ENCODE peak calls at places on chromosomes 16 and 17, in nine cellular contexts. K is AG09309, B is heart right ventricle, M is breast epithelium, Z is MM.1S, W is astrocyte of the spinal cord, H is spleen, U is keratinocyte, F is heart left ventricle. L is an unnamed sample.
A peak's percentile ranks its signal among the peaks of the same experiment; 100 is the strongest.

GRCh38 chr16:527015-527903 is at the start of gene CAPN15:
- DNase-seq in W (peak; percentile 88), U (no peak), B (peak; percentile 89), Z (peak; percentile 88), M (peak; percentile 82), H (peak; percentile 96), F (peak; percentile 88), K (peak; percentile 44), L (peak; percentile 89)

GRCh38 chr17:19024101-19025078 is 19.8 kb upstream of the FAM83G start:
- DNase-seq in M (no peak), K (no peak), W (no peak), U (peak; percentile 85), F (no peak), H (peak; percentile 63), Z (no peak), B (no peak), L (peak; percentile 4)

GRCh38 chr17:77317091-77317519 is 176.3 kb downstream of the SEC14L1 start:
- DNase-seq in U (no peak), K (no peak), W (peak; percentile 47), H (peak; percentile 74), M (no peak), Z (no peak), F (no peak), B (no peak), L (no peak)

GRCh38 chr16:26963109-26963508 is 103.6 kb upstream of the C16orf82 start:
- DNase-seq in B (no peak), Z (no peak), K (no peak), F (no peak), M (no peak), W (no peak), U (no peak), H (no peak), L (no peak)

GRCh38 chr17:40975516-40975915 is 8.6 kb downstream of the KRT40 start:
- DNase-seq in F (no peak), Z (no peak), H (no peak), W (no peak), M (no peak), K (no peak), B (no peak), U (no peak), L (no peak)

GRCh38 chr17:20203761-20204263 is 194.7 kb downstream of the SPECC1 start:
- DNase-seq in F (no peak), K (no peak), U (no peak), Z (no peak), M (no peak), H (no peak), B (no peak), W (no peak), L (no peak)

GRCh38 chr16:50399411-50399810 is 30.6 kb upstream of the BRD7 start:
- DNase-seq in F (no peak), Z (no peak), W (no peak), B (no peak), M (no peak), U (no peak), H (no peak), K (no peak), L (no peak)

GRCh38 chr17:81153340-81153803 is 11.9 kb upstream of the PVALEF start:
- DNase-seq in M (no peak), U (no peak), F (peak; percentile 49), Z (peak; percentile 31), H (no peak), K (no peak), B (no peak), W (peak; percentile 35), L (no peak)

GRCh38 chr17:64339516-64340475 is 50.9 kb downstream of the PECAM1 start:
- DNase-seq in B (no peak), M (no peak), F (no peak), Z (no peak), H (no peak), K (no peak), W (no peak), U (no peak), L (no peak)

GRCh38 chr16:49854227-49855203 is 1.4 kb downstream of the ZNF423 start:
- DNase-seq in W (no peak), U (no peak), Z (peak; percentile 8), B (peak; percentile 56), F (peak; percentile 61), M (no peak), K (no peak), H (peak; percentile 81), L (peak; percentile 33)

GRCh38 chr16:35629001-35629400 is 2169.6 kb downstream of the TP53TG3F start:
- DNase-seq in M (no peak), K (no peak), U (no peak), B (no peak), Z (no peak), W (no peak), H (no peak), F (no peak), L (no peak)

GRCh38 chr17:58529275-58529674 is 14.8 kb upstream of the MTMR4 start:
- DNase-seq in B (no peak), F (no peak), K (no peak), H (no peak), Z (no peak), M (no peak), W (no peak), U (no peak), L (no peak)

GRCh38 chr17:18004901-18005305 is 32.2 kb downstream of the DRC3 start:
- DNase-seq in M (no peak), W (no peak), B (no peak), U (no peak), Z (no peak), K (no peak), H (no peak), F (no peak), L (no peak)

GRCh38 chr17:56697190-56697589 is 103.7 kb downstream of the NOG start:
- DNase-seq in U (no peak), F (no peak), K (no peak), W (no peak), M (no peak), B (no peak), H (no peak), Z (no peak), L (no peak)

GRCh38 chr17:75492555-75493168 is 22.7 kb downstream of the CASKIN2 start:
- DNase-seq in B (peak; percentile 13), U (no peak), M (no peak), K (no peak), W (no peak), Z (no peak), F (no peak), H (peak; percentile 74), L (no peak)

DNA sequence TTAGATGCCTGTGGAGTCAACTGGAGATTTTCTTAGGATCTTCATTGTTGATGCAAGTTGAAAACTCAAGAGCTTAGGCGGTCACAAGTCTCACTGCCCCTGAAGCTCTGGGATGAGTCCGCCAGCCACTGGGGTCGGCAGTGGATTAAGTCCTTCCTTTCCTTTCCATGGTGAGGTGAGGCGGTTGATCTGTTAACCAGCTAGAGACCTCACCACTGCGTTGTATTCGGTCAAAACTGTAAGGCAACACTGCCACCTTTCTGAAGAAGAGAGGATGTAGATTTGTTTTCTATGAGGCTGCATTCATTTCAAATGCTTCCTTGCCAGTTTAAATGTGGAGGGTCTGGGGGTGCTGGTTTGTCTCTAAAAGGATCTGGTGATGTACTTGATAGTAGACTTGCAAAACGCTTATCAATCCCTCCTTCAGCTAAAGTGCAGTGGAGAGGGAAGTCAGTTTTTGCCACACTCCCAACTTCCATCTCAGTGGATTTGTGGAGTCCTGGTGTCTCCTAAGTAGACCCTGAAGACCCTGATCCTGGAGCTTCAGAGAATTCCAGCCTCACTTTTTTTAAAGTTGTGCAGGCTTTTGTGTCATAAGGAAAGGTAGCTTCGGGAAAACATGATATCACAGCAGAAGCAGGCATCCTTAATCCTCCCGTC is 1.7 kb downstream of the MYOCD start:
- DNase-seq in M (no peak), U (no peak), W (peak; percentile 73), F (peak; percentile 51), B (no peak), H (no peak), Z (no peak), K (peak; percentile 33), L (no peak)
- TF ChIP-seq CTCF in M (no peak), U (peak; percentile 69), W (peak; percentile 58), F (peak; percentile 59), B (peak; percentile 64), H (no peak), Z (no peak), K (peak; percentile 64), L (peak; percentile 49)

GRCh38 chr16:72244853-72245252 is 72.9 kb upstream of the PMFBP1 start:
- DNase-seq in Z (no peak), K (no peak), F (no peak), M (no peak), U (no peak), B (no peak), H (no peak), W (no peak), L (no peak)
- TF ChIP-seq CTCF in Z (no peak), K (no peak), F (no peak), M (no peak), U (peak; percentile 54), B (no peak), H (no peak), W (peak; percentile 3), L (no peak)

DNA sequence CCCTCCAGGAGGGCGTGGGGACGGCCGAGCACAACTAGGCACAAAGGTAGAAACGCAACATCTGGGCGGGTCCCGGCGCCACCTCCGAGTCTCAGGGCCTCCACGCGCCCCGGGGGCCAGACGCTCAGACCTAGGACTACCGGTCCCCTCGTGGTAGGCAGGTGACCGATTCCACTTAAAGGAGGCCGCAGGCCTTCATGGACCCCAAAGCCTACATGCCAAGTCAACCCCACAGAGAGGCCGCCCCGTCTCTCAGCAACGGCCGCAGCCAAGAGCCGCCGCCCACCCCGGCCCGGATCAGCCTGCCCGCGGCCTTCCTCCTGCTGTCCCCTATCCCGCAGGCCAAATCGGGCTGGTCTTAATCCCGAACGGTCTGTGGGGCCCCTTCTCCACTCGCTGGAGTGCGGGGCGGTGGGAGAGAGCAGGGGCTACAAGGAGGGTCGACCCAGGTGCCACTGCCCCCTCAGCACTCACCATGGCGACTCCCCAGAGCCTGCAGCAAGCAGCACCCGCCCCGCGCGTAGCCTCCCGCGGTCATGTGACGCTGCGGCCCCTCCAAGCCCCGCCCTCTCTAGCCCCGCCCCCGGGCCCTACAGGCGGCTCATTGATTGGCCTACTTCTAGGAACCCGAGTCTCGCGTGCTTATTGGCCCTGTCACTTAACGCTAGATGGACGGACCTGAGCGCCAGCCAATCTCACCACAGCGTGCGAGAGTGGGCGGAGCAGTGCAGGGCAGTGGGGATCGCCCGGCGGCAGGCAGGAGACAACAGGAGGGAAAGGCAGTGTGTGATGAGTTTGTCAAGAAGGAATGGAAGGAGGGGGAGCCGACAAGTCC is at the start of gene VPS35:
- DNase-seq in W (peak; percentile 99), M (peak; percentile 100), K (peak; percentile 96), F (peak; percentile 100), B (peak; percentile 100), Z (peak; percentile 99), H (peak; percentile 99), U (peak; percentile 82), L (peak; percentile 100)
- TF ChIP-seq CTCF in W (no peak), M (no peak), K (no peak), F (no peak), B (peak; percentile 24), Z (no peak), H (no peak), U (peak; percentile 37), L (no peak)

DNA sequence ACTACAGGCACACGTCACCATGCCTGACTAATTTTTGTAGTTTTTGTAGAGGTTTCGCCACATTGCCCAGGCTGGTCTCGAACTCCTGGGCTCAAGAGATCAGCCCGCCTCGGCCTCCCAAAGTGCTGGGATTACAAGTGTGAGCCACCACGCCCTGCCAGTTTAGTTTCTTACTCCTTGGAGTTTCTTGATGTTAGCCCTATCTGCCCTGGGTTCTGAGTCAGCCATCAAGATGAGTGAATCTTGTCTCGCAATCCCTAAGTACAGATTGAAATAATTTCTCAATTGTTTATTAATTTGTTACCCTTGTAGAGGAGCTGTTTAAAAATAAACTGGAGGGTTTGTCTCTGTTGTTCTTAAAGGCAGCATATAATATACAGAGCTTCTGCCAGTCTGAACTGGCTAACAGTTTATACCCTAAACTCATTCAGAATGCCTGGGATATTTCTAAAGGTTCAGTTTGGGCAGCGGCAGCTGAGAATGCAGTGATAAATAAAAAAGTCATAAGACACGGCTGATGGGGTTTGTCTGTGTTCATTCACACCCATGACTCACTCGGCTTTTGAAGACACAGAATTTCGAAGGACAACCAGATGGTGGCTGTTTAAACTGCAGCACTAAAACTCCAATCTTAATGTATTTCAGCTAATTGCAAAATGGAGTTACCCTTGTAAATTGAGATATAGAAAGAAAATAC is 39.6 kb downstream of the GPRC5B start:
- DNase-seq in H (no peak), M (no peak), B (no peak), W (peak; percentile 80), U (no peak), Z (no peak), F (no peak), K (peak; percentile 48), L (no peak)
- TF ChIP-seq CTCF in H (no peak), M (no peak), B (no peak), W (no peak), U (no peak), Z (no peak), F (no peak), K (no peak), L (no peak)

L was measured in body of pancreas.